ENCODE peak calls at places on chromosomes 4 and X, in six cellular contexts. Q is HEK293T; E is skeletal muscle cell; B is stimulated activated CD4-positive, alpha-beta T cell treated with anti-CD3 and anti-CD28 coated beads, Interleukin-1b, Interleukin-23, amount 100 ng/mL, for 24 hours; Z is T-cell; P is NCI-H2081. V is an unnamed sample.
A peak's percentile ranks its signal among the peaks of the same experiment; 100 is the strongest.

GRCh38 chr4:129143359-129143758 is 47.4 kb downstream of the C4orf33 start:
- DNase-seq in Q (no peak), E (no peak), B (no peak), Z (no peak), P (no peak), V (no peak)

GRCh38 chr4:40984051-40984450 is 230.3 kb downstream of the APBB2 start:
- DNase-seq in Q (no peak), E (no peak), B (no peak), Z (no peak), P (no peak), V (no peak)

GRCh38 chrX:107324493-107325310 is 118.3 kb downstream of the DNAAF6 start:
- DNase-seq in Q (peak; percentile 25), E (peak; percentile 2), B (no peak), Z (no peak), P (no peak), V (no peak)

GRCh38 chr4:67106846-67107467 is 438.3 kb downstream of the CENPC start:
- DNase-seq in Q (no peak), E (no peak), B (no peak), Z (no peak), P (peak; percentile 60), V (no peak)

GRCh38 chr4:20313237-20314030 is 61.7 kb downstream of the SLIT2 start:
- DNase-seq in Q (no peak), E (no peak), B (no peak), Z (no peak), P (peak; percentile 16), V (no peak)

GRCh38 chrX:107825698-107826285 is at the start of gene MID2:
- DNase-seq in Q (peak; percentile 77), E (no peak), B (no peak), Z (peak; percentile 41), P (peak; percentile 50), V (peak; percentile 36)

GRCh38 chr4:11418610-11419009 is 10.1 kb downstream of the HS3ST1 start:
- DNase-seq in Q (no peak), E (no peak), B (no peak), Z (no peak), P (no peak), V (no peak)

GRCh38 chr4:102342404-102343074 is 2.7 kb downstream of the SLC39A8 start:
- DNase-seq in Q (no peak), E (no peak), B (no peak), Z (no peak), P (no peak), V (no peak)

GRCh38 chrX:107683124-107683895 is 55.0 kb downstream of the PRPS1 start:
- DNase-seq in Q (no peak), E (peak; percentile 61), B (no peak), Z (no peak), P (no peak), V (no peak)

GRCh38 chrX:44071847-44072545 is 98.8 kb upstream of the NDP start:
- DNase-seq in Q (no peak), E (peak; percentile 48), B (no peak), Z (no peak), P (no peak), V (no peak)

GRCh38 chr4:144338834-144339233 is 198.3 kb upstream of the GYPA start:
- DNase-seq in Q (no peak), E (no peak), B (no peak), Z (no peak), P (no peak), V (no peak)

GRCh38 chr4:30822911-30823529 is 102.9 kb downstream of the PCDH7 start:
- DNase-seq in Q (no peak), E (no peak), B (no peak), Z (no peak), P (no peak), V (no peak)

GRCh38 chr4:2798399-2799301 is 5.8 kb downstream of the SH3BP2 start:
- DNase-seq in Q (no peak), E (no peak), B (no peak), Z (no peak), P (no peak), V (peak; percentile 34)

GRCh38 chrX:65509400-65509799 is 25.2 kb downstream of the LAS1L start:
- DNase-seq in Q (no peak), E (no peak), B (no peak), Z (no peak), P (no peak), V (no peak)

V was measured in activated effector memory CD4-positive, alpha-beta T cell treated with Interleukin-2 at 50 U/mL for 16 hours.